ENCODE peak calls at places on chromosomes 3 and 15, in six cellular contexts. M is Panc1, U is Calu3, T is right atrium auricular region, G is heart left ventricle, D is GM12878. K is an unnamed sample.

GRCh38 chr3:90062018-90062417 is 954.6 kb downstream of the EPHA3 start:
- DNase-seq in M (no peak), U (peak), T (no peak), G (no peak), D (no peak), K (no peak)

GRCh38 chr3:153599685-153600084 is 437.7 kb downstream of the RAP2B start:
- DNase-seq in M (no peak), U (peak), T (peak), G (no peak), D (no peak), K (no peak)

GRCh38 chr3:150429767-150430166 is 21.7 kb downstream of the TSC22D2 start:
- DNase-seq in M (no peak), U (no peak), T (no peak), G (no peak), D (no peak), K (no peak)

GRCh38 chr3:107757140-107757539 is 234.4 kb downstream of the BBX start:
- DNase-seq in M (no peak), U (no peak), T (no peak), G (no peak), D (no peak), K (no peak)

GRCh38 chr3:168025076-168025475 is 70.6 kb downstream of the GOLIM4 start:
- DNase-seq in M (no peak), U (no peak), T (no peak), G (no peak), D (no peak), K (no peak)

GRCh38 chr15:78930577-78931388 is 14.1 kb downstream of the CTSH start:
- DNase-seq in M (peak), U (peak), T (no peak), G (no peak), D (no peak), K (no peak)

GRCh38 chr3:126664591-126665214 is 9.8 kb upstream of the TXNRD3 start:
- DNase-seq in M (no peak), U (peak), T (no peak), G (no peak), D (no peak), K (no peak)

GRCh38 chr3:25854214-25854613 is 64.3 kb downstream of the OXSM start:
- DNase-seq in M (no peak), U (no peak), T (no peak), G (no peak), D (no peak), K (no peak)

GRCh38 chr3:62365311-62366092 is 7.8 kb downstream of the FEZF2 start:
- DNase-seq in M (no peak), U (no peak), T (no peak), G (no peak), D (no peak), K (no peak)

GRCh38 chr15:38536201-38536676 is 28.4 kb downstream of the RASGRP1 start:
- DNase-seq in M (no peak), U (no peak), T (peak), G (peak), D (no peak), K (no peak)

GRCh38 chr3:9088431-9089353 is 125.4 kb upstream of the RAD18 start:
- DNase-seq in M (no peak), U (peak), T (no peak), G (no peak), D (no peak), K (no peak)

GRCh38 chr15:25732191-25732590 is 130.9 kb downstream of the ATP10A start:
- DNase-seq in M (no peak), U (no peak), T (peak), G (no peak), D (no peak), K (no peak)

GRCh38 chr3:8110966-8111798 is 390.4 kb upstream of the LMCD1 start:
- DNase-seq in M (peak), U (peak), T (peak), G (peak), D (peak), K (no peak)

GRCh38 chr3:167876603-167877325 is 141.2 kb downstream of the SERPINI1 start:
- DNase-seq in M (no peak), U (no peak), T (no peak), G (no peak), D (no peak), K (no peak)

GRCh38 chr3:20190991-20191390 is 5.0 kb upstream of the SGO1 start:
- DNase-seq in M (no peak), U (peak), T (no peak), G (no peak), D (no peak), K (no peak)

GRCh38 chr3:52495096-52495495 is at the start of gene STAB1:
- DNase-seq in M (no peak), U (no peak), T (peak), G (peak), D (no peak), K (no peak)

DNA sequence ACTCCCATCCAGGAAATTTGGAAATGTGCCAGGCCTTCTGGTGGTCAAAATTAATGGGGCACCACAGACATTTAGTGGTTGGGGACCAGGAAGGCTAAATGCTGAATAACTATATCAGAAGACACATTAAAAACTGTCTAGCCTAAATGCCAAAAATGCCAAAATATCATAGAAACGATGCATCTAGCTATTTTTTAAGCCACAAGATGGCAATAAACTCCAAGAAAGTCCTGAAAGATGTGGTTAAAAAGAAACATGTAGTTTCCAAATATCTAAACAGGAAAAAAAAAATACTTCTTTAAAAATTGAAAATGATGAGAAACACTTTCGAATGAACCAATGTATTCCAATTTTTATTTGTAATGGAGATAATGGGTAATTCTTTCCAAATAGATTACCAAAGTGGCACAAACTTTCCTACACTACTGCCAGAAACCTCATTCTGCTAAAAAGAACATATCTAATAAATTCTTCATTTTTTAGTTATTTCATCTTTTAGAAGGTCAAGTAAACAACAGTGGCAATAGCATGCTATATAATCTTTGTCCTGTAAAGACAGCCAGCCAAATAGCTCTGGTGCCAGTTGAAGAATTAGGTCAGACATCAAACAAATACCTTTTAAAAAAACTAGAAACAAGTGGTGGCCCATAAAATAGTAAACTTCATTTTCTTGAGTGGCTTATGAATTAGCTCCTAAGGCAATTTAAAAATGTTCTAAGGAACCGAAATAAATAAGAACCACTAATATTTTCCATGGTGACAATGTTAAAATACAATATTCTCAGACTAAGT is 19.7 kb downstream of the CCDC14 start:
- DNase-seq in M (no peak), U (no peak), T (no peak), G (no peak), D (no peak), K (no peak)
- TF ChIP-seq CTCF in M (peak), U (no peak), T (peak), G (peak), D (no peak), K (peak)

DNA sequence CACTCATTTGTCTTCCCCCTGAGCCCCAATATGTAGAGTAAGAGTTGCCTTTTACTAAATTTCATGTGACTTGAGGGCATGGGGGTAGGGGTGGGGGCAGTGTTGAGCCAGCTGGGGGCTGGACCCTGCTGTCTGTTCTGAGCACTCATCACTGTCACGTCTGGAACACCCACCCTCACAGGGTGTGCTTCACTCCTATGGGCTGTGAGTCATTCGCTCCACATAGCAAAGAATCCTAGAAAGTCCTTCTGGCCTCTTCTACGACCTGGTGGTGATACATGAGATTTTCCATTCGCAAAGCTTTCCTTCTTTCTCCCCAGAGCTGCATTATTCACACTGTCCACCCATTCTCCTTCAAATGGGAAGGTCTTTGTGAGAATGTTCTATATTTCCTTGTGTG is 43.6 kb upstream of the MGLL start:
- DNase-seq in M (no peak), U (no peak), T (no peak), G (no peak), D (no peak), K (no peak)
- TF ChIP-seq CTCF in M (no peak), U (no peak), T (no peak), G (no peak), D (no peak), K (peak)

DNA sequence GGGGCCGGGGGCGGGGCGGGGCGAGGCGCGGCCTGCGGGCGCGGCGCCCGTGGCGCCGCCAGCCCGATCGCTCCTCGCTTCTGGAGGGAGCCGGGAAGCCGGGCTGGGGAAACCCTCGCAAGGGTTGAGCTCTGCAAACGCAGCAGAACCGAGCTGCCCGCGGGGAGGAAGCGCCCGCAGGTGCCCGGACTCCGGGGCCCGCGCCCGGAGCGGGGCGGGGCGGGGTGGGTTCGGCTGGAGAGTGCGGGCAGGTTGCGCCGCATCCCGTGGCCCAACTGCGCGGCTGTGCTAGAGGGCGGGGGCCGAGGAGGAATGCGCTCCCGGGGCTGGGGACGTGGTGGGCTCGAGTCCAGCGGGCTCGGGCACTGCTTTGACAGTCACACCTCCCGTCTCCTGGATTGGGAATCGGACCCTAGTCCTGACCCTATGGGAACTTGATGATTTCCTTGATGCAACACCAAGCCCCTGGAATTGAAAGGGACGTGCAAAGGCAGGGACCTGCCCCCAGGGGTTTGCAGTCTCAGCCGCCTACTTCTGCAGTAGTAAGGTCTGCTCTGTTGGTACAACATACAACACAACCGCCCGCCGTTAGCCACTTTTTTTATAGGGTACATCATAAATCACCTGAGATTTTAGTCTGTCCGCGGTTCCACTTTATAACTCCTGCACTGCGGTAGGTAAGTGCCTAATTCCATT is 34.3 kb downstream of the ZBTB38 start:
- DNase-seq in M (no peak), U (peak), T (peak), G (peak), D (no peak), K (no peak)
- TF ChIP-seq CTCF in M (no peak), U (no peak), T (peak), G (no peak), D (no peak), K (no peak)

DNA sequence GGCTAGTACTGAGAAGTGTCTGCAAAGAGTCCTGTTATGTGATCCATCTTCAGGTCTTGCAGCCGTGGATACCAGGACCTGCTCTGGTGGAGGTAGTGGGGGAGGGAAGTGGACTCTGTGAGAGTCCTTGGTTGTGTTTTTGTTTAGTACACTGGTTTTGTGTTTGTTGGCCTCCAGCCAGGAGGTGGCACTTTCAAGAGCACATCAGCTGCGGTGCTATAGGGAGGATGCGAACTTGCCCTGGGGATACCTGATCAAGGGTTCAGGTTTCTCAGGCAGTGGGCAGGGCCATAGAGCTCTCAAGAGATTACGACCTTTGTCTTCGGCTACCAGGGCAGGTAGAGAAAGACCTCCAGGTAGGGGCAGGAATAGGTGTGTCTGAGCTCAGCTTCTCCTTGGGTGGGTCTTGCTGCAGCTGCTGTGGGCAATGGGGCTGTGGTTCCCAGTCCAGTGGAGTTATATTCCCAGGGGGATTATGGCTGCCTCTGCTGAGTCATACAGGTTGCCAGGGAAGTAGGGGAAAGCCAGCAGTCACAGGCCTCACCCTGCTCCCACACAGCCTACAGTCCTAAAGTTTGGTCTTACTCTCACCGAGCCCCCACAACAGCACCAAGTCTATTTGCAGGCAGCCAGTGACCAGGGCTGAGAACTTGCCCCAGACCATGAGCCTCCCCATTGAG is 132.8 kb upstream of the NPHP3 start:
- DNase-seq in M (no peak), U (no peak), T (no peak), G (no peak), D (no peak), K (no peak)
- TF ChIP-seq CTCF in M (no peak), U (no peak), T (no peak), G (no peak), D (no peak), K (no peak)

DNA sequence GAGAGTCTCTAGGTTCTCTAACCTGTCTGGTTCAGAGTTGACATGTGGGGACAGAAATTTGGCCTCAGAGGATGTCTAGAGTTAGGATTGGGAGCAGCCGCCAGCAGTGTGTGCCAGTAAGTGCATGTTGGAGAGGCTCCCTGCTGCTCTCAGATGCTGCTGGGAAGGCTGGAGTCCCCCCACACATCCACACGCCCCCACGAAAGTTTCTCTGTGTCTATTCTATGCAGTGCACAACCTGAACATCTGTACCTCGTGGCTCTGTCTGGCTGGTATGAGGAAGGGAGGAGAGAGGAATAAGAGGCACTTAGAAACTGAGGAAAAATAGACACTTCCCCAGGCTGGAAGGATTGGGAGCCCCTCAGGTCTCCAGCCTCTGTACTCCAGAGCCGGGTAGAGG is 131.8 kb downstream of the RAB11A start:
- DNase-seq in M (no peak), U (no peak), T (no peak), G (no peak), D (no peak), K (no peak)
- TF ChIP-seq CTCF in M (no peak), U (no peak), T (no peak), G (no peak), D (no peak), K (no peak)

GRCh38 chr3:172073262-172073915 is 34.0 kb downstream of the FNDC3B start:
- DNase-seq in M (no peak), U (no peak), T (no peak), G (no peak), D (no peak), K (no peak)
- TF ChIP-seq CTCF in M (no peak), U (no peak), T (no peak), G (no peak), D (no peak), K (no peak)

GRCh38 chr15:52805351-52806283 is 15.5 kb upstream of the ONECUT1 start:
- DNase-seq in M (no peak), U (no peak), T (no peak), G (no peak), D (no peak), K (no peak)
- TF ChIP-seq CTCF in M (no peak), U (no peak), T (no peak), G (no peak), D (no peak), K (no peak)

GRCh38 chr3:188827593-188827992 is 344.2 kb upstream of the TPRG1 start:
- DNase-seq in M (no peak), U (no peak), T (no peak), G (no peak), D (no peak), K (no peak)

GRCh38 chr3:188832146-188832545 is 339.6 kb upstream of the TPRG1 start:
- DNase-seq in M (no peak), U (no peak), T (no peak), G (no peak), D (no peak), K (no peak)

GRCh38 chr3:188829577-188829976 is 342.2 kb upstream of the TPRG1 start:
- DNase-seq in M (no peak), U (no peak), T (no peak), G (no peak), D (no peak), K (no peak)

GRCh38 chr3:188832961-188833615 is 338.7 kb upstream of the TPRG1 start:
- DNase-seq in M (no peak), U (no peak), T (no peak), G (no peak), D (no peak), K (no peak)

GRCh38 chr3:188830955-188831354 is 340.8 kb upstream of the TPRG1 start:
- DNase-seq in M (no peak), U (peak), T (no peak), G (no peak), D (no peak), K (no peak)
- TF ChIP-seq CTCF in M (peak), U (peak), T (peak), G (no peak), D (peak), K (peak)